ENCODE peak calls at places on chromosomes 1 and 21, in nine cellular contexts. V is Calu3, U is hepatocyte, R is AG08395, P is T-helper 2 cell, B is AG08396, Y is cardiac fibroblast, Q is aorta, C is hypothalamus. A is an unnamed sample.

GRCh38 chr1:12580054-12580887 is 37.7 kb downstream of the DHRS3 start:
- DNase-seq in U (no peak), C (no peak), Y (peak), R (peak), B (no peak), Q (no peak), V (no peak), P (no peak), A (peak)

GRCh38 chr1:7992885-7993284 is 31.4 kb downstream of the PARK7 start:
- DNase-seq in U (no peak), R (no peak), B (no peak), Q (no peak), Y (no peak), C (no peak), P (no peak), V (no peak), A (no peak)

GRCh38 chr21:43611598-43612369 is 47.5 kb downstream of the HSF2BP start:
- DNase-seq in Y (peak), U (peak), B (peak), C (no peak), P (no peak), R (peak), V (peak), Q (peak), A (peak)

GRCh38 chr1:207418336-207418735 is 35.8 kb upstream of the CR2 start:
- DNase-seq in Q (no peak), V (no peak), P (no peak), Y (no peak), B (no peak), C (no peak), R (no peak), U (no peak), A (no peak)

GRCh38 chr1:169106921-169107672 is 607 bp downstream of the ATP1B1 start:
- DNase-seq in Q (no peak), P (no peak), C (no peak), R (peak), U (no peak), B (no peak), V (no peak), Y (peak), A (peak)

GRCh38 chr1:6208723-6209660 is 3.1 kb downstream of the RNF207 start:
- DNase-seq in C (no peak), U (peak), V (no peak), Y (peak), Q (no peak), B (peak), R (peak), P (peak), A (no peak)

GRCh38 chr1:107771377-107771776 is 193.6 kb downstream of the VAV3 start:
- DNase-seq in B (no peak), U (peak), P (no peak), Y (no peak), Q (no peak), V (no peak), R (no peak), C (no peak), A (no peak)

GRCh38 chr21:37503848-37504467 is 137.4 kb downstream of the DYRK1A start:
- DNase-seq in R (peak), C (no peak), P (no peak), V (no peak), Y (peak), U (peak), Q (no peak), B (peak), A (peak)

GRCh38 chr1:208684192-208684591 is 440.0 kb upstream of the PLXNA2 start:
- DNase-seq in U (no peak), P (no peak), V (no peak), B (no peak), Y (no peak), R (no peak), C (no peak), Q (no peak), A (no peak)

GRCh38 chr1:15180189-15180588 is 26.6 kb downstream of the TMEM51 start:
- DNase-seq in C (peak), B (no peak), V (peak), Y (no peak), U (no peak), R (no peak), Q (no peak), P (no peak), A (no peak)

GRCh38 chr1:22331618-22332017 is 120.0 kb upstream of the ZBTB40 start:
- DNase-seq in B (no peak), V (no peak), P (no peak), Q (no peak), Y (no peak), U (no peak), R (no peak), C (no peak), A (no peak)

GRCh38 chr1:193065954-193066353 is 6.5 kb downstream of the RO60 start:
- DNase-seq in C (no peak), Q (no peak), U (no peak), B (no peak), R (no peak), P (no peak), V (no peak), Y (no peak), A (no peak)

GRCh38 chr1:150960646-150961045 is 14.0 kb downstream of the CERS2 start:
- DNase-seq in B (no peak), R (no peak), P (no peak), U (no peak), Y (no peak), C (no peak), Q (peak), V (no peak), A (no peak)